ENCODE peak calls at places on chromosomes 7 and 10, in eight cellular contexts. N is Right ventricle myocardium inferior; Q is A549; I is activated T-helper 1 cell treated with anti-CD3 and anti-CD28 coated beads, Interleukin-2, amount 50 U/mL, for 16 hours; E is nucleus accumbens; U is cerebellar cortex; J is activated naive CD4-positive, alpha-beta T cell treated with anti-CD3 and anti-CD28 coated beads, Interleukin-2, amount 10 ng/mL, durations not matched to agents 7 days and 5 days; C is islet precursor cell. G is an unnamed sample.
A peak's percentile ranks its signal among the peaks of the same experiment; 100 is the strongest.

GRCh38 chr7:136256491-136256890 is 279.3 kb upstream of the MTPN start:
- DNase-seq in N (no peak), Q (no peak), I (no peak), E (no peak), U (no peak), J (no peak), C (no peak), G (no peak)

GRCh38 chr7:7595451-7595850 is 28.8 kb downstream of the MIOS start:
- DNase-seq in N (no peak), Q (peak; percentile 23), I (no peak), E (no peak), U (peak; percentile 35), J (no peak), C (no peak), G (no peak)

GRCh38 chr10:73183882-73184281 is 16.0 kb downstream of the FAM149B1 start:
- DNase-seq in N (no peak), Q (no peak), I (no peak), E (no peak), U (no peak), J (no peak), C (no peak), G (no peak)

GRCh38 chr10:3735175-3735574 is 49.8 kb downstream of the KLF6 start:
- DNase-seq in N (peak; percentile 57), Q (no peak), I (no peak), E (no peak), U (peak; percentile 11), J (no peak), C (no peak), G (no peak)

GRCh38 chr7:123208793-123209192 is 9.0 kb upstream of the SLC13A1 start:
- DNase-seq in N (no peak), Q (peak; percentile 6), I (no peak), E (no peak), U (no peak), J (no peak), C (no peak), G (no peak)

GRCh38 chr10:60810437-60811182 is 32.3 kb downstream of the CDK1 start:
- DNase-seq in N (no peak), Q (peak; percentile 9), I (no peak), E (no peak), U (no peak), J (no peak), C (no peak), G (no peak)

GRCh38 chr10:12750526-12751201 is 250.8 kb downstream of the CCDC3 start:
- DNase-seq in N (no peak), Q (no peak), I (no peak), E (no peak), U (no peak), J (no peak), C (no peak), G (no peak)

GRCh38 chr10:104824378-104825006 is 183.4 kb downstream of the SORCS3 start:
- DNase-seq in N (no peak), Q (peak; percentile 21), I (no peak), E (no peak), U (no peak), J (peak; percentile 61), C (peak; percentile 80), G (no peak)

GRCh38 chr7:70133291-70133690 is 535.0 kb downstream of the AUTS2 start:
- DNase-seq in N (no peak), Q (no peak), I (no peak), E (no peak), U (no peak), J (no peak), C (no peak), G (no peak)

GRCh38 chr7:149825567-149826343 is 12.4 kb upstream of the ZNF862 start:
- DNase-seq in N (no peak), Q (no peak), I (no peak), E (no peak), U (no peak), J (no peak), C (no peak), G (no peak)

GRCh38 chr7:939843-940242 is 14.6 kb downstream of the ADAP1 start:
- DNase-seq in N (no peak), Q (no peak), I (no peak), E (no peak), U (no peak), J (no peak), C (no peak), G (no peak)

GRCh38 chr7:56479136-56479535 is 362.9 kb upstream of the NUPR2 start:
- DNase-seq in N (no peak), Q (no peak), I (no peak), E (no peak), U (no peak), J (no peak), C (no peak), G (no peak)

GRCh38 chr10:125694874-125695273 is 11.9 kb upstream of the TEX36 start:
- DNase-seq in N (no peak), Q (peak; percentile 71), I (no peak), E (no peak), U (no peak), J (no peak), C (no peak), G (no peak)

GRCh38 chr7:25624837-25625236 is 396.6 kb upstream of the NPVF start:
- DNase-seq in N (no peak), Q (no peak), I (no peak), E (no peak), U (no peak), J (no peak), C (no peak), G (no peak)

GRCh38 chr7:134502463-134502862 is 24.9 kb upstream of the AKR1B10 start:
- DNase-seq in N (no peak), Q (no peak), I (no peak), E (no peak), U (no peak), J (no peak), C (no peak), G (no peak)

GRCh38 chr7:129258649-129259389 is 34.0 kb downstream of the AHCYL2 start:
- DNase-seq in N (no peak), Q (no peak), I (no peak), E (no peak), U (no peak), J (no peak), C (no peak), G (no peak)

GRCh38 chr10:82811621-82812020 is 936.6 kb downstream of the NRG3 start:
- DNase-seq in N (no peak), Q (peak; percentile 7), I (no peak), E (no peak), U (no peak), J (no peak), C (peak; percentile 73), G (no peak)

GRCh38 chr7:125675169-125675568 is 745.5 kb upstream of the POT1 start:
- DNase-seq in N (no peak), Q (no peak), I (no peak), E (no peak), U (no peak), J (no peak), C (no peak), G (no peak)

GRCh38 chr7:3210531-3210930 is 90.5 kb upstream of the SDK1 start:
- DNase-seq in N (no peak), Q (no peak), I (no peak), E (no peak), U (no peak), J (no peak), C (peak; percentile 61), G (no peak)

G was measured in amygdala.